ENCODE peak calls at places on chromosomes 1 and 21, in six cellular contexts. One of them, this sample, is unnamed.

GRCh38 chr1:1318131-1318652 is 6.3 kb downstream of the INTS11 start:
- DNase-seq in cardiac fibroblast: peak; percentile 96
- DNase-seq in left ventricle myocardium inferior: peak; percentile 85
- DNase-seq in CD8-positive, alpha-beta memory T cell: no peak
- DNase-seq in heart left ventricle: peak; percentile 88
- DNase-seq in epithelial cell of esophagus: peak; percentile 91
- DNase-seq in this sample: peak; percentile 91

GRCh38 chr1:199948587-199949280 is 78.8 kb upstream of the NR5A2 start:
- DNase-seq in left ventricle myocardium inferior: no peak
- DNase-seq in heart left ventricle: no peak
- DNase-seq in cardiac fibroblast: no peak
- DNase-seq in CD8-positive, alpha-beta memory T cell: no peak
- DNase-seq in epithelial cell of esophagus: peak; percentile 90
- DNase-seq in this sample: no peak

GRCh38 chr1:27536767-27537166 is 46.8 kb upstream of the WASF2 start:
- DNase-seq in CD8-positive, alpha-beta memory T cell: no peak
- DNase-seq in heart left ventricle: peak; percentile 87
- DNase-seq in cardiac fibroblast: peak; percentile 51
- DNase-seq in epithelial cell of esophagus: peak; percentile 51
- DNase-seq in left ventricle myocardium inferior: peak; percentile 73
- DNase-seq in this sample: peak; percentile 55

GRCh38 chr1:245156041-245156735 is 1.4 kb downstream of the KIF26B start:
- DNase-seq in heart left ventricle: peak; percentile 88
- DNase-seq in epithelial cell of esophagus: peak; percentile 90
- DNase-seq in cardiac fibroblast: peak; percentile 80
- DNase-seq in left ventricle myocardium inferior: peak; percentile 80
- DNase-seq in CD8-positive, alpha-beta memory T cell: peak; percentile 33
- DNase-seq in this sample: peak; percentile 88

GRCh38 chr1:224635356-224635755 is 19.2 kb downstream of the CNIH3 start:
- DNase-seq in cardiac fibroblast: peak; percentile 82
- DNase-seq in left ventricle myocardium inferior: no peak
- DNase-seq in epithelial cell of esophagus: peak; percentile 91
- DNase-seq in heart left ventricle: no peak
- DNase-seq in CD8-positive, alpha-beta memory T cell: no peak
- DNase-seq in this sample: no peak

GRCh38 chr1:96418969-96419368 is 302.6 kb upstream of the PTBP2 start:
- DNase-seq in heart left ventricle: no peak
- DNase-seq in left ventricle myocardium inferior: no peak
- DNase-seq in cardiac fibroblast: peak; percentile 5
- DNase-seq in epithelial cell of esophagus: peak; percentile 72
- DNase-seq in CD8-positive, alpha-beta memory T cell: no peak
- DNase-seq in this sample: no peak

GRCh38 chr1:28104866-28105467 is 16.6 kb upstream of the EYA3 start:
- DNase-seq in epithelial cell of esophagus: peak; percentile 77
- DNase-seq in left ventricle myocardium inferior: no peak
- DNase-seq in CD8-positive, alpha-beta memory T cell: no peak
- DNase-seq in cardiac fibroblast: peak; percentile 78
- DNase-seq in heart left ventricle: peak; percentile 32
- DNase-seq in this sample: peak; percentile 63

GRCh38 chr21:31732891-31733520 is 1.1 kb upstream of the SCAF4 start:
- DNase-seq in epithelial cell of esophagus: no peak
- DNase-seq in left ventricle myocardium inferior: no peak
- DNase-seq in cardiac fibroblast: no peak
- DNase-seq in heart left ventricle: no peak
- DNase-seq in CD8-positive, alpha-beta memory T cell: peak; percentile 1
- DNase-seq in this sample: peak; percentile 30

GRCh38 chr1:9597361-9598315 is 8.9 kb downstream of the TMEM201 start:
- DNase-seq in heart left ventricle: no peak
- DNase-seq in left ventricle myocardium inferior: no peak
- DNase-seq in epithelial cell of esophagus: no peak
- DNase-seq in cardiac fibroblast: no peak
- DNase-seq in CD8-positive, alpha-beta memory T cell: no peak
- DNase-seq in this sample: no peak

GRCh38 chr1:167409183-167409582 is 109.1 kb downstream of the CD247 start:
- DNase-seq in heart left ventricle: no peak
- DNase-seq in left ventricle myocardium inferior: no peak
- DNase-seq in CD8-positive, alpha-beta memory T cell: no peak
- DNase-seq in epithelial cell of esophagus: peak; percentile 43
- DNase-seq in cardiac fibroblast: no peak
- DNase-seq in this sample: no peak

GRCh38 chr1:192793983-192794767 is 14.7 kb upstream of the RGS2 start:
- DNase-seq in CD8-positive, alpha-beta memory T cell: no peak
- DNase-seq in cardiac fibroblast: no peak
- DNase-seq in epithelial cell of esophagus: peak; percentile 32
- DNase-seq in heart left ventricle: no peak
- DNase-seq in left ventricle myocardium inferior: no peak
- DNase-seq in this sample: no peak

GRCh38 chr1:38241594-38242331 is 195.2 kb upstream of the POU3F1 start:
- DNase-seq in cardiac fibroblast: no peak
- DNase-seq in CD8-positive, alpha-beta memory T cell: no peak
- DNase-seq in epithelial cell of esophagus: no peak
- DNase-seq in heart left ventricle: no peak
- DNase-seq in left ventricle myocardium inferior: no peak
- DNase-seq in this sample: no peak

GRCh38 chr1:7885513-7886298 is 32.8 kb upstream of the UTS2 start:
- DNase-seq in left ventricle myocardium inferior: no peak
- DNase-seq in heart left ventricle: no peak
- DNase-seq in CD8-positive, alpha-beta memory T cell: no peak
- DNase-seq in cardiac fibroblast: no peak
- DNase-seq in epithelial cell of esophagus: peak; percentile 74
- DNase-seq in this sample: peak; percentile 68

GRCh38 chr1:192901500-192901899 is 92.7 kb downstream of the RGS2 start:
- DNase-seq in heart left ventricle: no peak
- DNase-seq in epithelial cell of esophagus: peak; percentile 92
- DNase-seq in cardiac fibroblast: no peak
- DNase-seq in left ventricle myocardium inferior: no peak
- DNase-seq in CD8-positive, alpha-beta memory T cell: no peak
- DNase-seq in this sample: no peak

GRCh38 chr1:183374825-183375224 is 43.4 kb downstream of the NMNAT2 start:
- DNase-seq in heart left ventricle: no peak
- DNase-seq in cardiac fibroblast: no peak
- DNase-seq in CD8-positive, alpha-beta memory T cell: no peak
- DNase-seq in epithelial cell of esophagus: peak; percentile 17
- DNase-seq in left ventricle myocardium inferior: no peak
- DNase-seq in this sample: no peak

GRCh38 chr1:18099026-18099425 is 8.6 kb upstream of the IGSF21 start:
- DNase-seq in cardiac fibroblast: no peak
- DNase-seq in heart left ventricle: no peak
- DNase-seq in CD8-positive, alpha-beta memory T cell: no peak
- DNase-seq in left ventricle myocardium inferior: no peak
- DNase-seq in epithelial cell of esophagus: no peak
- DNase-seq in this sample: no peak

GRCh38 chr21:27513016-27513415 is 546.1 kb upstream of the ADAMTS5 start:
- DNase-seq in epithelial cell of esophagus: no peak
- DNase-seq in heart left ventricle: no peak
- DNase-seq in left ventricle myocardium inferior: no peak
- DNase-seq in CD8-positive, alpha-beta memory T cell: no peak
- DNase-seq in cardiac fibroblast: no peak
- DNase-seq in this sample: no peak

GRCh38 chr1:92755541-92756351 is 29.2 kb downstream of the EVI5 start:
- DNase-seq in heart left ventricle: peak; percentile 89
- DNase-seq in CD8-positive, alpha-beta memory T cell: no peak
- DNase-seq in cardiac fibroblast: peak; percentile 90
- DNase-seq in epithelial cell of esophagus: no peak
- DNase-seq in left ventricle myocardium inferior: peak; percentile 80
- DNase-seq in this sample: no peak

GRCh38 chr1:24327886-24328285 is 8.7 kb downstream of the GRHL3 start:
- DNase-seq in CD8-positive, alpha-beta memory T cell: no peak
- DNase-seq in left ventricle myocardium inferior: no peak
- DNase-seq in epithelial cell of esophagus: no peak
- DNase-seq in heart left ventricle: no peak
- DNase-seq in cardiac fibroblast: no peak
- DNase-seq in this sample: no peak

DNA sequence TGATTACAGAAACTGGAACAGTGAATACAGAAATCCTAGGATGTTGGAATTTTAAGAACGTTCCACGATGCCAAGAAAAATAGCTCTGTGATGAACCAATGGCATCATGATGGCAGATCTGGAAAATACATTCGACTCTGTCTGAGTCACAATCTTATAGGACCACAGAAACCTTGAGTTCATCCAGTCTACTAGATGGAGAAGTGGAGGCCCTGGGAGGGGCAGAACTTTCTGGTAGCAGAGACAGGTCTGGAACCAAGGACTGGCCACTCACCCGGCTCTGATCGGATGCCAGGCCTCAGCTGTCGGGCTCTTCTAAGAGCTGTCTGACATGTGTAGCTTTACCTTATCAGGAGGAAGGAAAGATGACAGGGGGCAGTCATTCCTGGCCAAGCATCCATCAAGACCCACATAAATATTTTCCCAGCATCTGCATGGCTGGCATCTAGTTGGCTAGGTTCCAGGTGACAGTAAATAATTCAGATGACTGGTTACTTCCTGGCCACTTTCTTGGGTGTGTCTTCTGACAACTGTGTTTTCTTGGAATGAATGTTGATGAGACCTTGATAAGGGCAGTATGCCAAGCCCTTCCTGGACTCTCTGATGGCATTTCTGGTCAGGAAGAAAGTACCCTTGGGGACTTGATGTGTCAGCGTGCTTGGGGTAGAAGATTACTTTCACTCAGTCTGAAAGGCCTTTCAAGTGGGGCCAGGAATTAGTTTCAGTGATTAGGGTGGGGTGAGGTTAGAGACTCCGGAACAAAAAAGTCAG is 72.7 kb upstream of the TRABD2B start:
- DNase-seq in CD8-positive, alpha-beta memory T cell: no peak
- DNase-seq in left ventricle myocardium inferior: no peak
- DNase-seq in cardiac fibroblast: no peak
- DNase-seq in epithelial cell of esophagus: no peak
- DNase-seq in heart left ventricle: no peak
- DNase-seq in this sample: no peak
- H3K4me3 ChIP-seq in CD8-positive, alpha-beta memory T cell: no peak overlapping the region
- H3K4me3 ChIP-seq in left ventricle myocardium inferior: no peak overlapping the region
- H3K4me3 ChIP-seq in cardiac fibroblast: no peak overlapping the region
- H3K4me3 ChIP-seq in epithelial cell of esophagus: no peak overlapping the region
- H3K4me3 ChIP-seq in heart left ventricle: no peak overlapping the region
- H3K4me3 ChIP-seq in this sample: no peak overlapping the region

GRCh38 chr1:146012703-146013565 is 8.6 kb downstream of the HJV start:
- DNase-seq in left ventricle myocardium inferior: no peak
- DNase-seq in CD8-positive, alpha-beta memory T cell: peak; percentile 24
- DNase-seq in cardiac fibroblast: peak; percentile 93
- DNase-seq in epithelial cell of esophagus: peak; percentile 83
- DNase-seq in heart left ventricle: no peak
- DNase-seq in this sample: no peak

GRCh38 chr1:146007785-146008133 is 11.4 kb upstream of the TXNIP start:
- DNase-seq in left ventricle myocardium inferior: no peak
- DNase-seq in heart left ventricle: no peak
- DNase-seq in CD8-positive, alpha-beta memory T cell: no peak
- DNase-seq in epithelial cell of esophagus: no peak
- DNase-seq in cardiac fibroblast: no peak
- DNase-seq in this sample: no peak

GRCh38 chr1:146001734-146002133 is 5.4 kb upstream of the TXNIP start:
- DNase-seq in CD8-positive, alpha-beta memory T cell: no peak
- DNase-seq in heart left ventricle: no peak
- DNase-seq in cardiac fibroblast: no peak
- DNase-seq in epithelial cell of esophagus: no peak
- DNase-seq in left ventricle myocardium inferior: no peak
- DNase-seq in this sample: no peak

GRCh38 chr1:146010126-146010738 is 11.3 kb downstream of the HJV start:
- DNase-seq in epithelial cell of esophagus: no peak
- DNase-seq in cardiac fibroblast: no peak
- DNase-seq in CD8-positive, alpha-beta memory T cell: no peak
- DNase-seq in heart left ventricle: no peak
- DNase-seq in left ventricle myocardium inferior: no peak
- DNase-seq in this sample: no peak

DNA sequence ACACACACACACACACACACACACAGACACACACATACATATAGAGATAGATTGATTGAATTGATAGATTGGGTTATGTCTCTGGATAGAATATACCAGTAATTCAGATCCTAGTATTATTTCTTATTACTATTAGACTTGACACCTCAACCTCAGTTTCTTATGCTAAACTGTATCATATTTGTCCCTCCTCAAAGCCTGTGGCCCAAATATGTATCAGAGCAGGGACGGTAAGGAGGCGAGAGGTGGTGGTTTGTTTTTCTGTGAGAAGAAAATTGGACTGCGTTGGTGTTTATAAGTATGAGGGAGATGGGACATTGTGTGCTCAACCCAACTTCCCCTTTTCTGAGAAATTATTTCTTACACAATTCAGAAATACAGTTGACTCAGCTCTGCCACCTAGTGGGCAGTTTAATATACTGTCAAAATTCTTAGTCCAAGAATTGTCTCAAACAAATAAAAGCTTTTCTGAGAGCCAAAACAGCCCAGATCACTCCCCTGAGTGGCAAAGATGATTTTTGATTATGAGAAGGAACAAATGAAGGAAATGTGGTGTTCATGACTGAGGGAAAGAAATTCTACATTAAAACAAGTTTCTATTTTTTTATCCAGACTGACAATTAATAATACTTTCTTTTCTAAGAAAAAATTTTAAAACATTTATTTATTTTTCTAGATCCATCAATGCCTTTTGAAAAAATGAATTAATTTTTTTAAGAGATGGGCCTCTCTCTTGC is 10.8 kb upstream of the TXNIP start:
- DNase-seq in CD8-positive, alpha-beta memory T cell: peak; percentile 58
- DNase-seq in epithelial cell of esophagus: peak; percentile 78
- DNase-seq in cardiac fibroblast: peak; percentile 94
- DNase-seq in heart left ventricle: peak; percentile 57
- DNase-seq in left ventricle myocardium inferior: no peak
- DNase-seq in this sample: peak; percentile 77
- H3K4me3 ChIP-seq in CD8-positive, alpha-beta memory T cell: peak overlapping the region; percentile 60
- H3K4me3 ChIP-seq in epithelial cell of esophagus: no peak overlapping the region
- H3K4me3 ChIP-seq in cardiac fibroblast: no peak overlapping the region
- H3K4me3 ChIP-seq in heart left ventricle: no peak overlapping the region
- H3K4me3 ChIP-seq in left ventricle myocardium inferior: peak overlapping the region; percentile 37
- H3K4me3 ChIP-seq in this sample: no peak overlapping the region

DNA sequence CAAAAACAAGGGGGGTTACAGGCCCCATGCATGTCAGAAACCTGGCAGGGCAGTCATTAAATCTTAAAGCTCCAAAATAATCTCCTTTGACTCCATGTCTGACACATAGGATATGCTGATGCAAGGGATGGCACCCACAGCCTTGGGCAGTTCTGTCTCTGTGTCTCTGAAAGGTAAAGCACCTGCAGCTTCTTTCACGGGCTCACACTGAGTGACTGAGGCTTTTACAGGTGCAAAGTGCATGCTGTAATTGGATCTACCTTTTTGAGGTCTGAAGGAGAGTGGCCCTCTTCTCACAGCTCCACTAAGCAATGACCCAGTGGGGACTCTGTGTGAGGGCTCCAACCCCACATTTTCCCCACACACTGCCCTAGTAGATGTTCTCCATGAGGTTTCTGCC is 1309.0 kb upstream of the B3GALT2 start:
- DNase-seq in epithelial cell of esophagus: no peak
- DNase-seq in CD8-positive, alpha-beta memory T cell: no peak
- DNase-seq in left ventricle myocardium inferior: no peak
- DNase-seq in cardiac fibroblast: no peak
- DNase-seq in heart left ventricle: no peak
- DNase-seq in this sample: no peak
- H3K4me3 ChIP-seq in epithelial cell of esophagus: no peak overlapping the region
- H3K4me3 ChIP-seq in CD8-positive, alpha-beta memory T cell: no peak overlapping the region
- H3K4me3 ChIP-seq in left ventricle myocardium inferior: no peak overlapping the region
- H3K4me3 ChIP-seq in cardiac fibroblast: no peak overlapping the region
- H3K4me3 ChIP-seq in heart left ventricle: no peak overlapping the region
- H3K4me3 ChIP-seq in this sample: no peak overlapping the region

DNA sequence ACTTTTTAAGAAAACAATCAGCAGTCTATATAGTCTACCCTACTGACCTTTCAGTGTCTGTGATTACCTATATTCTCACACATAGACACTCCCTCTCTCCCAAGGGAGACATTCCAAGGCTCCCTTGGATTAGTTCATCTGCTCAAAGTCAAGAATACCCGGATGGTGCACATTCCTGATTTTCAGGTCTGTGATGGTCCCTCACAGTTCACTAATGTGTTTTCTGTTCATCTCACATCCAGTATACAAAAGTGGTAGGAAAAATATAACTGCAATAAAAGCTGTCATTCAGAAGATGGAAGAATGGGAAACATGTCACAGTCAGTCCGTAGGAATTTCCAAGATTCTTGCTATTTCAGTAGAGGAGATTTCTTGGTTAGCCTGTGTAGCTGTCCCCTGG is 224.1 kb upstream of the CACYBP start:
- DNase-seq in left ventricle myocardium inferior: no peak
- DNase-seq in epithelial cell of esophagus: no peak
- DNase-seq in heart left ventricle: no peak
- DNase-seq in cardiac fibroblast: no peak
- DNase-seq in CD8-positive, alpha-beta memory T cell: no peak
- DNase-seq in this sample: no peak
- H3K4me3 ChIP-seq in left ventricle myocardium inferior: no peak overlapping the region
- H3K4me3 ChIP-seq in epithelial cell of esophagus: no peak overlapping the region
- H3K4me3 ChIP-seq in heart left ventricle: no peak overlapping the region
- H3K4me3 ChIP-seq in cardiac fibroblast: no peak overlapping the region
- H3K4me3 ChIP-seq in CD8-positive, alpha-beta memory T cell: no peak overlapping the region
- H3K4me3 ChIP-seq in this sample: no peak overlapping the region